ENCODE peak calls at places on chromosomes 2 and 18, in six cellular contexts. Y is uterus, N is cardiac muscle cell, Q is transverse colon, H is psoas muscle, S is ovary. A is an unnamed sample.

GRCh38 chr2:3025984-3026383 is 351.6 kb downstream of the EIPR1 start:
- DNase-seq in Y (no peak), N (no peak), Q (no peak), H (no peak), S (no peak), A (no peak)

GRCh38 chr2:147013696-147014392 is 831.0 kb upstream of the ACVR2A start:
- DNase-seq in Y (no peak), N (no peak), Q (no peak), H (no peak), S (no peak), A (no peak)

GRCh38 chr2:189178007-189178406 is 1.6 kb downstream of the COL5A2 start:
- DNase-seq in Y (no peak), N (peak; percentile 58), Q (no peak), H (no peak), S (no peak), A (no peak)

GRCh38 chr2:203720922-203721672 is 14.7 kb downstream of the CD28 start:
- DNase-seq in Y (no peak), N (no peak), Q (no peak), H (no peak), S (no peak), A (peak; percentile 48)

GRCh38 chr2:230714122-230714453 is 1.4 kb downstream of the CAB39 start:
- DNase-seq in Y (no peak), N (peak; percentile 72), Q (peak; percentile 20), H (no peak), S (no peak), A (peak; percentile 48)

GRCh38 chr2:974454-974853 is 23.8 kb downstream of the SNTG2 start:
- DNase-seq in Y (no peak), N (peak; percentile 68), Q (no peak), H (no peak), S (no peak), A (no peak)

GRCh38 chr2:232013701-232014353 is 52.3 kb downstream of the DIS3L2 start:
- DNase-seq in Y (no peak), N (peak; percentile 86), Q (no peak), H (peak; percentile 16), S (no peak), A (no peak)

GRCh38 chr2:72147303-72147970 is at the start of gene CYP26B1:
- DNase-seq in Y (peak; percentile 15), N (peak; percentile 30), Q (no peak), H (peak; percentile 51), S (no peak), A (no peak)

GRCh38 chr18:31686572-31686971 is 2.2 kb upstream of the B4GALT6 start:
- DNase-seq in Y (no peak), N (no peak), Q (no peak), H (no peak), S (no peak), A (no peak)

GRCh38 chr18:31688601-31689000 is 4.2 kb upstream of the B4GALT6 start:
- DNase-seq in Y (no peak), N (no peak), Q (no peak), H (no peak), S (no peak), A (no peak)

GRCh38 chr18:31687529-31687928 is 3.1 kb upstream of the B4GALT6 start:
- DNase-seq in Y (no peak), N (no peak), Q (no peak), H (no peak), S (no peak), A (no peak)

GRCh38 chr18:31685097-31686082 is 1.0 kb upstream of the B4GALT6 start:
- DNase-seq in Y (peak; percentile 45), N (peak; percentile 88), Q (peak; percentile 76), H (peak; percentile 66), S (peak; percentile 69), A (peak; percentile 31)

GRCh38 chr18:31687016-31687415 is 2.6 kb upstream of the B4GALT6 start:
- DNase-seq in Y (no peak), N (no peak), Q (no peak), H (no peak), S (no peak), A (no peak)
- H3K4me3 ChIP-seq in Y (no peak overlapping the region), N (no peak overlapping the region), Q (no peak overlapping the region), H (no peak overlapping the region), S (no peak overlapping the region), A (no peak overlapping the region)

DNA sequence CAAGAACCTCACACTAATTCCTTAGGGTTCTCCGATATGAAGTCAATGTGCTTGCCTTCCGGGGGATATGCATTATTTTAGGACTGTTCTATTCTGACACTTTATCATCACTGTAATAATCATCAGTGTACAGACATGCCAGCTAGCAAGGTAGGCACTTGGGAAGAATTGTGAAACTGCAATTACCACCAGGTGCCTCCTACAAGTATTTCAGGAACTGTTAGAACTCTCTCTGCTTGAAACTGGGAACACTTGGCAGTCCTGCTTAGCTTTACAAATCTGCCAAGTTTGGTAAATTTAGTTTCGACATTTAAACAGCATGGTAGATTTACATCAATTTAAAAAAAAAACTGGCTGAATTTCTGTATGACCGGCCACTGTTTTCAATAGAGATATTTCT is 128.7 kb downstream of the SATB2 start:
- DNase-seq in Y (no peak), N (no peak), Q (no peak), H (no peak), S (no peak), A (no peak)
- H3K4me1 ChIP-seq in Y (no peaks in the 10 kb centered on the region), N (no peaks in the 10 kb centered on the region), Q (no peaks in the 10 kb centered on the region), H (no peaks in the 10 kb centered on the region), S (no peaks in the 10 kb centered on the region), A (no peaks in the 10 kb centered on the region)

GRCh38 chr18:70243131-70243530 is 37.6 kb upstream of the RTTN start:
- DNase-seq in Y (no peak), N (no peak), Q (peak; percentile 55), H (no peak), S (no peak), A (no peak)
- H3K4me3 ChIP-seq in Y (no peak overlapping the region), N (no peak overlapping the region), Q (peak overlapping the region; percentile 7), H (no peak overlapping the region), S (no peak overlapping the region), A (no peak overlapping the region)

GRCh38 chr2:105754999-105755398 is 10.3 kb downstream of the NCK2 start:
- DNase-seq in Y (no peak), N (no peak), Q (no peak), H (no peak), S (no peak), A (no peak)
- H3K4me1 ChIP-seq in Y (no peaks in the 10 kb centered on the region), N (peaks cover 9% of the 10 kb centered on the region), Q (peaks cover 14% of the 10 kb centered on the region), H (peaks cover 62% of the 10 kb centered on the region), S (peaks cover 18% of the 10 kb centered on the region), A (peaks cover 100% of the 10 kb centered on the region)

A was measured in CD4-positive, alpha-beta memory T cell.